ENCODE peak calls at places on chromosomes 11 and 22, in four cellular contexts. V is HCT116, K is GM12878, J is GM23248. P is an unnamed sample.

GRCh38 chr11:1574256-1575242 is 2.5 kb upstream of the DUSP8 start:
- DNase-seq in V (no peak), J (peak; percentile 74), K (no peak), P (no peak)

GRCh38 chr11:114161486-114162250 is 102.2 kb downstream of the ZBTB16 start:
- DNase-seq in V (no peak), K (no peak), J (no peak), P (no peak)

GRCh38 chr11:134125507-134125906 is 56.6 kb downstream of the JAM3 start:
- DNase-seq in K (no peak), V (no peak), J (no peak), P (no peak)

GRCh38 chr11:62494246-62494645 is 52.4 kb downstream of the AHNAK start:
- DNase-seq in J (no peak), K (no peak), V (no peak), P (no peak)

GRCh38 chr11:43278302-43278956 is 33.4 kb upstream of the API5 start:
- DNase-seq in V (peak; percentile 33), K (no peak), J (peak; percentile 52), P (no peak)

GRCh38 chr11:94803491-94803890 is 35.3 kb downstream of the AMOTL1 start:
- DNase-seq in V (no peak), J (peak; percentile 83), K (no peak), P (no peak)

GRCh38 chr11:12165237-12165875 is 55.0 kb downstream of the MICAL2 start:
- DNase-seq in V (no peak), K (no peak), J (no peak), P (no peak)

GRCh38 chr11:132142554-132142953 is 772.1 kb downstream of the NTM start:
- DNase-seq in K (no peak), J (no peak), V (no peak), P (no peak)

GRCh38 chr11:114120606-114121005 is 61.1 kb downstream of the ZBTB16 start:
- DNase-seq in K (no peak), V (no peak), J (no peak), P (no peak)

GRCh38 chr22:35541254-35541748 is 670 bp downstream of the RASD2 start:
- DNase-seq in K (no peak), J (peak; percentile 55), V (no peak), P (no peak)

GRCh38 chr11:69775163-69775755 is at the start of gene FGF4:
- DNase-seq in K (no peak), J (no peak), V (no peak), P (no peak)

GRCh38 chr11:63951779-63952536 is 13.2 kb downstream of the NAA40 start:
- DNase-seq in J (peak; percentile 23), K (peak; percentile 65), V (no peak), P (no peak)

GRCh38 chr11:44133335-44133946 is 38.0 kb downstream of the EXT2 start:
- DNase-seq in K (no peak), V (no peak), J (peak; percentile 66), P (no peak)

GRCh38 chr22:44389181-44389580 is 76.4 kb upstream of the SHISAL1 start:
- DNase-seq in V (no peak), J (no peak), K (no peak), P (no peak)

GRCh38 chr22:25111579-25112517 is 87.8 kb upstream of the CRYBB3 start:
- DNase-seq in K (no peak), J (peak; percentile 7), V (no peak), P (no peak)

GRCh38 chr11:79807506-79807905 is 366.7 kb upstream of the TENM4 start:
- DNase-seq in J (no peak), V (no peak), K (no peak), P (no peak)

GRCh38 chr11:9530901-9531625 is 42.4 kb upstream of the WEE1 start:
- DNase-seq in K (no peak), V (no peak), J (no peak), P (no peak)

GRCh38 chr11:12480401-12480800 is 103.0 kb downstream of the PARVA start:
- DNase-seq in J (no peak), V (no peak), K (no peak), P (no peak)

GRCh38 chr11:134391656-134392055 is 20.4 kb downstream of the B3GAT1 start:
- DNase-seq in J (no peak), V (no peak), K (no peak), P (no peak)

GRCh38 chr11:118843518-118843917 is 40.2 kb upstream of the CXCR5 start:
- DNase-seq in J (peak; percentile 6), K (no peak), V (no peak), P (no peak)

GRCh38 chr11:74749127-74749964 is 697 bp downstream of the RNF169 start:
- DNase-seq in J (peak; percentile 72), K (no peak), V (peak; percentile 19), P (no peak)

GRCh38 chr11:118200901-118201680 is 23.7 kb downstream of the JAML start:
- DNase-seq in V (no peak), J (no peak), K (no peak), P (no peak)

GRCh38 chr22:46007003-46007847 is 30.3 kb upstream of the WNT7B start:
- DNase-seq in K (no peak), V (peak; percentile 74), J (peak; percentile 93), P (peak; percentile 76)

GRCh38 chr11:114284021-114284420 is 12.2 kb upstream of the NNMT start:
- DNase-seq in V (no peak), J (no peak), K (no peak), P (no peak)

GRCh38 chr11:123505546-123506299 is 75.7 kb downstream of the GRAMD1B start:
- DNase-seq in K (no peak), V (no peak), J (no peak), P (no peak)

GRCh38 chr22:37561209-37562048 is 1.1 kb downstream of the CDC42EP1 start:
- DNase-seq in J (peak; percentile 94), V (peak; percentile 73), K (no peak), P (no peak)
- TF ChIP-seq EZH2 in J (no peak), V (no peak), K (no peak), P (no peak)

GRCh38 chr22:41308544-41308947 is 7.2 kb downstream of the ZC3H7B start:
- DNase-seq in V (no peak), J (peak; percentile 53), K (no peak), P (no peak)
- H3K9ac ChIP-seq in V (no peak overlapping the region), J (peak overlapping the region; percentile 56), K (no peak overlapping the region), P (no peak overlapping the region)

GRCh38 chr11:16604784-16605439 is 133.5 kb upstream of the C11orf58 start:
- DNase-seq in K (no peak), V (no peak), J (peak; percentile 53), P (no peak)

GRCh38 chr11:16603245-16603644 is 135.2 kb upstream of the C11orf58 start:
- DNase-seq in V (no peak), J (no peak), K (no peak), P (no peak)

GRCh38 chr11:16605440-16605970 is 132.9 kb upstream of the C11orf58 start:
- DNase-seq in V (no peak), K (no peak), J (peak; percentile 39), P (no peak)

GRCh38 chr11:16605971-16606783 is 132.3 kb upstream of the C11orf58 start:
- DNase-seq in V (peak; percentile 74), J (peak; percentile 88), K (peak; percentile 21), P (peak; percentile 56)

DNA sequence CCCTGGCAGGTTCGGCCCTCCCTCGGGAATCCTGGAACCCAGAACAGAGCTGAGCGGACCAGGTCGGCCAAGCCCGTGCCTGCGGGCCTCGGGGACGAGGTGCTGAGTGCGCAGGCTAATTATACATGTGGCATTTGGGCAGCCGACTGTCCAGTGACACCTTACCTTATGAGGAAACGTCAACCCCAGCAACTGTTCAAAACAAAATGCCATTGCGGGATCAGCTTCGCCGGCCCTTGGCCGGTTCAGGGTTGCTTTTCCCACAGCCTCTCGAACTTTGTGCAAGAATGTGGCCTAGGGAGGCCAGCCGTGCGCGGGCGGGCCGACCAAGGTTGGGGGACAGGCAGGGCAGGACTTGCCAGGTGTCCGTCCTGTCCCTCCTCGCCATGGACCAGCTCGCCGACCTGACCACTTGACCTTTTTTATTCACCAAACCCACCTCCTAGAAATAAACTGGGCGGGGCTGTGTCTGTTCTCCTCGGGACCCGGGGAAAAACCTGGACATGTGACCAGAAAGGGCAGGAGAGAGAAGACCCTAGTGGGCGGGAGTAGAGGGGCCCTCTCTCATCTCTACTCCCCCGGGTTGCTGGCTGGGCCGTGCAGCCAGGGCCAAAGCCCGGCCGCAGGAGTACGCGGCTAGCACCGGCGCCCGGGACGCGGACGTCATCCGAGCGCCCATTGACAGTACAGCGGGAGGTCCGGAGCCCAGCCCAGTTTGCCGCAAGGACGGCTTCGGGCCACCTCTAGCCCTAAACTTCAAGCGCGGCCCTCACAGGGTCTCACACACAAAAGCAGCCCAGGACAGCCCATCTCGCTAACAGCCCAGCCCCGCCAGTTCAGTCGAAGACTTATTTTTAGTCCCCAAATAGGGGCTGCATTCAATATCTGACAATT is 134.3 kb upstream of the C11orf58 start:
- DNase-seq in V (no peak), J (peak; percentile 48), K (no peak), P (no peak)
- TF ChIP-seq EZH2 in V (no peak), J (peak; percentile 55), K (no peak), P (no peak)

GRCh38 chr11:67349036-67349435 is 4.3 kb downstream of the POLD4 start:
- DNase-seq in K (no peak), V (no peak), J (no peak), P (no peak)

GRCh38 chr11:67349927-67350465 is 3.4 kb downstream of the POLD4 start:
- DNase-seq in J (no peak), V (no peak), K (no peak), P (no peak)

GRCh38 chr11:67349457-67349856 is 3.9 kb downstream of the POLD4 start:
- DNase-seq in V (no peak), K (no peak), J (no peak), P (no peak)

GRCh38 chr11:67345949-67346819 is 7.2 kb downstream of the POLD4 start:
- DNase-seq in K (peak; percentile 24), J (peak; percentile 88), V (peak; percentile 54), P (no peak)

DNA sequence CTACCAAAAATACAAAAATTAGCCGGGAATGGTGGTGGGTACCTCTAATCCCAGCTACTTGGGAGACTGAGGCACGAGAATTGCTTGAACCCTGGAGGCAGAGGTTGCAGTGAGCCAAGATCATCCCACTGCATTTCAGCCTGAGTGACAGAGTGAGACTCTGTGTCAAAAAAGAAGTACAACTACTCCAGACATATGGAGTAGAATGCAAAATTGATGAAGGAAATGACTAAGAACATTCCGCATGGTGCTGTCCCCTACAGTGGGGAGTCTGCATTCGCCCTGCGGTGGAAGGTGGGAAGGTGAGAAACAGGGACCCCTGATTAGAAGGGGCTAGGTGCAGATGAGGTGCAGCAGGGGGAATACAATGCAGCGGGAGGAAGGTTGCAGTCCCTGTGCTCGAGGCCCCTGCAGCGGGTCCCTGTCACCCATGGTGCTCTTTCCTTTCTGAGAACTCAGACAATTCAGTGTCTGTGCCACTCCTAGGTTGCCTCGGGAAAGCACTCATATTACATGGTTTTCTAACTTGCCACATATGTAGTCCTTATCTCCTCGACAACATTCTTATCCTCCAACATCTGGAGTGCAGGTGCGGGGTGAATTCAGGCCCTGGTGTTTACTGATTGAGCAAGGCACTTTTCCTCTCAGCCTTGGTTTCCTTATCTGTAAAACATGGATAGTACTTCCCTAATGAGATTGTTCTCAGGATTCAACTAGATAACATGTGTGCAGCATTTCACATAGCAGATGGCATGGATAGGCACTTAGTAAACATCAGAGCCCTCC is 5.2 kb downstream of the POLD4 start:
- DNase-seq in K (no peak), V (no peak), J (peak; percentile 47), P (no peak)
- H3K9ac ChIP-seq in K (no peak overlapping the region), V (no peak overlapping the region), J (no peak overlapping the region), P (no peak overlapping the region)

DNA sequence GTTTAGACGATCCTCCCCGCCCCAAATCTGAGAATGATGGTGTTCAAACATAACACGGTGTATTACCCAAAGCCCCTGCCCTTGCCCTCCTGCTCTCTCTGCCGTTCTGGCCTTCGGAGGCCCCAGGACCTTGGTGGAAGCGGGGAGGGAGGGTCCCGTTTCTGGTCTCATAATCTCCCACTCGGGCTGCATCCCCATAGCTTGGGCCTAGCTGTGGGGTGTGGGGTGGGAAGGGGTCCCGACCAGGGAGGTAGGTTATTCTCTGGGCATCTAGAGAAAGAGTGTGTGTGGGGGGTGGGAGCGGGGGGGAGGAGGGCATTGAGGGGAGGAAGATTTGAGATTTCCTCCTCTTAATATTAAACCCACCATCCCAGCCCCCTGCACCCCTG is 2.3 kb downstream of the PKNOX2 start:
- DNase-seq in K (no peak), J (no peak), V (no peak), P (no peak)
- TF ChIP-seq EZH2 in K (no peak), J (no peak), V (no peak), P (no peak)

P was measured in keratinocyte.